ENCODE peak calls at places on chromosomes 12 and 14, in ten cellular contexts. O is activated CD4-positive, CD25-positive, alpha-beta regulatory T cell treated with anti-CD3 and anti-CD28 coated beads, Interleukin-2, amount 50 U/mL, for 16 hours; Z is vagina; F is AG10803; L is A172; M is stimulated activated naive CD4-positive, alpha-beta T cell; H is activated CD8-positive, alpha-beta memory T cell treated with anti-CD3 and anti-CD28 coated beads for 1 hour; G is naive thymus-derived CD8-positive, alpha-beta T cell; C is neural crest cell; T is lower leg skin. X is an unnamed sample.
A peak's percentile ranks its signal among the peaks of the same experiment; 100 is the strongest.

GRCh38 chr12:22658214-22658613 is 33.2 kb downstream of the ETNK1 start:
- DNase-seq in O (no peak), Z (no peak), F (peak; percentile 37), L (peak; percentile 83), M (no peak), H (no peak), G (no peak), C (no peak), T (no peak), X (no peak)

GRCh38 chr12:26017484-26018211 is 59.2 kb downstream of the RASSF8 start:
- DNase-seq in O (no peak), Z (no peak), F (no peak), L (peak; percentile 40), M (no peak), H (no peak), G (peak; percentile 5), C (peak; percentile 50), T (no peak), X (no peak)

GRCh38 chr14:39683711-39684110 is 251.5 kb upstream of the FBXO33 start:
- DNase-seq in O (no peak), Z (no peak), F (no peak), L (no peak), M (no peak), H (no peak), G (no peak), C (no peak), T (no peak), X (no peak)

GRCh38 chr12:31117203-31118011 is 43.7 kb downstream of the DDX11 start:
- DNase-seq in O (no peak), Z (no peak), F (no peak), L (peak; percentile 11), M (peak; percentile 40), H (no peak), G (peak; percentile 65), C (peak; percentile 67), T (peak; percentile 76), X (peak; percentile 51)

GRCh38 chr12:3205742-3206519 is 128.8 kb downstream of the TSPAN9 start:
- DNase-seq in O (no peak), Z (no peak), F (no peak), L (no peak), M (no peak), H (no peak), G (no peak), C (no peak), T (no peak), X (no peak)

GRCh38 chr14:67666733-67667132 is 7.7 kb downstream of the VTI1B start:
- DNase-seq in O (no peak), Z (no peak), F (no peak), L (no peak), M (no peak), H (no peak), G (no peak), C (no peak), T (no peak), X (no peak)

GRCh38 chr12:111024205-111024794 is 103.9 kb upstream of the MYL2 start:
- DNase-seq in O (peak; percentile 7), Z (no peak), F (peak; percentile 3), L (peak; percentile 45), M (peak; percentile 43), H (peak; percentile 12), G (peak; percentile 51), C (peak; percentile 70), T (no peak), X (peak; percentile 30)

GRCh38 chr12:2402180-2402579 is 349.4 kb downstream of the CACNA1C start:
- DNase-seq in O (no peak), Z (no peak), F (no peak), L (no peak), M (no peak), H (no peak), G (no peak), C (no peak), T (no peak), X (no peak)

GRCh38 chr12:27555928-27556778 is 32.1 kb downstream of the PPFIBP1 start:
- DNase-seq in O (no peak), Z (no peak), F (peak; percentile 62), L (peak; percentile 34), M (no peak), H (no peak), G (no peak), C (no peak), T (no peak), X (no peak)

GRCh38 chr14:61477845-61478438 is 156.6 kb downstream of the PRKCH start:
- DNase-seq in O (no peak), Z (no peak), F (peak; percentile 52), L (peak; percentile 56), M (no peak), H (no peak), G (no peak), C (no peak), T (peak; percentile 93), X (no peak)

GRCh38 chr12:3271639-3272038 is 194.5 kb downstream of the TSPAN9 start:
- DNase-seq in O (no peak), Z (no peak), F (no peak), L (no peak), M (no peak), H (no peak), G (no peak), C (no peak), T (no peak), X (no peak)

GRCh38 chr12:106173442-106173841 is 34.7 kb upstream of the NUAK1 start:
- DNase-seq in O (no peak), Z (no peak), F (no peak), L (no peak), M (no peak), H (no peak), G (no peak), C (no peak), T (no peak), X (no peak)

GRCh38 chr14:45526715-45527549 is 273.9 kb upstream of the MIS18BP1 start:
- DNase-seq in O (no peak), Z (no peak), F (no peak), L (peak; percentile 19), M (no peak), H (no peak), G (no peak), C (peak; percentile 38), T (no peak), X (no peak)

X was measured in T-cell.